ENCODE peak calls at places on chromosomes 13 and 19, in eight cellular contexts. One of them, this sample, is unnamed.

GRCh38 chr13:19862511-19863313 is 737 bp downstream of the ZMYM5 start:
- DNase-seq in amniotic epithelial cell: peak
- DNase-seq in breast epithelium: no peak
- DNase-seq in fibroblast of mammary gland: peak
- DNase-seq in ovary: no peak
- DNase-seq in endothelial cell: no peak
- DNase-seq in T-cell: peak
- DNase-seq in T-helper 1 cell: peak
- DNase-seq in this sample: peak

GRCh38 chr13:27770809-27771208 is 21.5 kb upstream of the GSX1 start:
- DNase-seq in amniotic epithelial cell: peak
- DNase-seq in breast epithelium: no peak
- DNase-seq in fibroblast of mammary gland: peak
- DNase-seq in ovary: no peak
- DNase-seq in endothelial cell: peak
- DNase-seq in T-cell: no peak
- DNase-seq in T-helper 1 cell: no peak
- DNase-seq in this sample: peak

GRCh38 chr13:98022210-98022609 is 68.7 kb downstream of the IPO5 start:
- DNase-seq in amniotic epithelial cell: peak
- DNase-seq in breast epithelium: peak
- DNase-seq in fibroblast of mammary gland: peak
- DNase-seq in ovary: no peak
- DNase-seq in endothelial cell: no peak
- DNase-seq in T-cell: no peak
- DNase-seq in T-helper 1 cell: no peak
- DNase-seq in this sample: peak

GRCh38 chr19:7348587-7349230 is at the start of gene ARHGEF18:
- DNase-seq in amniotic epithelial cell: no peak
- DNase-seq in breast epithelium: no peak
- DNase-seq in fibroblast of mammary gland: no peak
- DNase-seq in ovary: no peak
- DNase-seq in endothelial cell: no peak
- DNase-seq in T-cell: peak
- DNase-seq in T-helper 1 cell: peak
- DNase-seq in this sample: no peak

GRCh38 chr13:63075126-63075525 is 1659.5 kb upstream of the PCDH20 start:
- DNase-seq in amniotic epithelial cell: no peak
- DNase-seq in breast epithelium: no peak
- DNase-seq in fibroblast of mammary gland: no peak
- DNase-seq in ovary: no peak
- DNase-seq in endothelial cell: no peak
- DNase-seq in T-cell: no peak
- DNase-seq in T-helper 1 cell: no peak
- DNase-seq in this sample: no peak

GRCh38 chr19:54431255-54431838 is 16.1 kb downstream of the TTYH1 start:
- DNase-seq in amniotic epithelial cell: peak
- DNase-seq in breast epithelium: peak
- DNase-seq in fibroblast of mammary gland: peak
- DNase-seq in ovary: peak
- DNase-seq in endothelial cell: no peak
- DNase-seq in T-cell: no peak
- DNase-seq in T-helper 1 cell: no peak
- DNase-seq in this sample: no peak

GRCh38 chr13:32639502-32640105 is 53.4 kb downstream of the PDS5B start:
- DNase-seq in amniotic epithelial cell: peak
- DNase-seq in breast epithelium: peak
- DNase-seq in fibroblast of mammary gland: peak
- DNase-seq in ovary: peak
- DNase-seq in endothelial cell: peak
- DNase-seq in T-cell: peak
- DNase-seq in T-helper 1 cell: peak
- DNase-seq in this sample: peak

GRCh38 chr13:109146912-109147624 is 517.7 kb downstream of the MYO16 start:
- DNase-seq in amniotic epithelial cell: peak
- DNase-seq in breast epithelium: no peak
- DNase-seq in fibroblast of mammary gland: peak
- DNase-seq in ovary: no peak
- DNase-seq in endothelial cell: no peak
- DNase-seq in T-cell: no peak
- DNase-seq in T-helper 1 cell: no peak
- DNase-seq in this sample: no peak

GRCh38 chr13:94966380-94966779 is 254.0 kb upstream of the SOX21 start:
- DNase-seq in amniotic epithelial cell: no peak
- DNase-seq in breast epithelium: no peak
- DNase-seq in fibroblast of mammary gland: no peak
- DNase-seq in ovary: no peak
- DNase-seq in endothelial cell: no peak
- DNase-seq in T-cell: no peak
- DNase-seq in T-helper 1 cell: no peak
- DNase-seq in this sample: no peak

GRCh38 chr19:10478903-10479384 is 24.2 kb downstream of the KEAP1 start:
- DNase-seq in amniotic epithelial cell: peak
- DNase-seq in breast epithelium: peak
- DNase-seq in fibroblast of mammary gland: peak
- DNase-seq in ovary: peak
- DNase-seq in endothelial cell: peak
- DNase-seq in T-cell: peak
- DNase-seq in T-helper 1 cell: peak
- DNase-seq in this sample: peak

GRCh38 chr19:38853214-38853613 is 3.4 kb upstream of the HNRNPL start:
- DNase-seq in amniotic epithelial cell: no peak
- DNase-seq in breast epithelium: no peak
- DNase-seq in fibroblast of mammary gland: no peak
- DNase-seq in ovary: peak
- DNase-seq in endothelial cell: no peak
- DNase-seq in T-cell: no peak
- DNase-seq in T-helper 1 cell: no peak
- DNase-seq in this sample: no peak

GRCh38 chr13:65133094-65133493 is 2097.0 kb downstream of the PCDH9 start:
- DNase-seq in amniotic epithelial cell: no peak
- DNase-seq in breast epithelium: no peak
- DNase-seq in fibroblast of mammary gland: no peak
- DNase-seq in ovary: no peak
- DNase-seq in endothelial cell: no peak
- DNase-seq in T-cell: no peak
- DNase-seq in T-helper 1 cell: no peak
- DNase-seq in this sample: no peak

GRCh38 chr13:93714171-93714570 is 487.6 kb downstream of the GPC6 start:
- DNase-seq in amniotic epithelial cell: peak
- DNase-seq in breast epithelium: no peak
- DNase-seq in fibroblast of mammary gland: no peak
- DNase-seq in ovary: no peak
- DNase-seq in endothelial cell: no peak
- DNase-seq in T-cell: no peak
- DNase-seq in T-helper 1 cell: no peak
- DNase-seq in this sample: no peak

GRCh38 chr19:46357846-46358583 is 11.1 kb downstream of the PPP5C start:
- DNase-seq in amniotic epithelial cell: no peak
- DNase-seq in breast epithelium: no peak
- DNase-seq in fibroblast of mammary gland: peak
- DNase-seq in ovary: no peak
- DNase-seq in endothelial cell: no peak
- DNase-seq in T-cell: no peak
- DNase-seq in T-helper 1 cell: no peak
- DNase-seq in this sample: peak

GRCh38 chr13:30572859-30573275 is 44.9 kb upstream of the USPL1 start:
- DNase-seq in amniotic epithelial cell: peak
- DNase-seq in breast epithelium: no peak
- DNase-seq in fibroblast of mammary gland: peak
- DNase-seq in ovary: no peak
- DNase-seq in endothelial cell: no peak
- DNase-seq in T-cell: no peak
- DNase-seq in T-helper 1 cell: no peak
- DNase-seq in this sample: peak

GRCh38 chr13:34347784-34348573 is 530.0 kb downstream of the RFC3 start:
- DNase-seq in amniotic epithelial cell: no peak
- DNase-seq in breast epithelium: peak
- DNase-seq in fibroblast of mammary gland: no peak
- DNase-seq in ovary: no peak
- DNase-seq in endothelial cell: no peak
- DNase-seq in T-cell: no peak
- DNase-seq in T-helper 1 cell: no peak
- DNase-seq in this sample: no peak

GRCh38 chr19:11797491-11797890 is 832 bp upstream of the ZNF491 start:
- DNase-seq in amniotic epithelial cell: peak
- DNase-seq in breast epithelium: peak
- DNase-seq in fibroblast of mammary gland: peak
- DNase-seq in ovary: peak
- DNase-seq in endothelial cell: peak
- DNase-seq in T-cell: peak
- DNase-seq in T-helper 1 cell: peak
- DNase-seq in this sample: peak

GRCh38 chr13:49298903-49299605 is 51.3 kb downstream of the CDADC1 start:
- DNase-seq in amniotic epithelial cell: no peak
- DNase-seq in breast epithelium: peak
- DNase-seq in fibroblast of mammary gland: no peak
- DNase-seq in ovary: no peak
- DNase-seq in endothelial cell: no peak
- DNase-seq in T-cell: no peak
- DNase-seq in T-helper 1 cell: no peak
- DNase-seq in this sample: no peak

GRCh38 chr13:108326318-108326717 is 56.8 kb downstream of the TNFSF13B start:
- DNase-seq in amniotic epithelial cell: no peak
- DNase-seq in breast epithelium: no peak
- DNase-seq in fibroblast of mammary gland: no peak
- DNase-seq in ovary: no peak
- DNase-seq in endothelial cell: no peak
- DNase-seq in T-cell: no peak
- DNase-seq in T-helper 1 cell: no peak
- DNase-seq in this sample: peak

GRCh38 chr19:30344446-30345425 is 27.4 kb upstream of the ZNF536 start:
- DNase-seq in amniotic epithelial cell: no peak
- DNase-seq in breast epithelium: no peak
- DNase-seq in fibroblast of mammary gland: no peak
- DNase-seq in ovary: no peak
- DNase-seq in endothelial cell: no peak
- DNase-seq in T-cell: no peak
- DNase-seq in T-helper 1 cell: no peak
- DNase-seq in this sample: no peak

GRCh38 chr13:21218351-21219043 is 42.0 kb downstream of the MRPL57 start:
- DNase-seq in amniotic epithelial cell: no peak
- DNase-seq in breast epithelium: no peak
- DNase-seq in fibroblast of mammary gland: no peak
- DNase-seq in ovary: no peak
- DNase-seq in endothelial cell: no peak
- DNase-seq in T-cell: no peak
- DNase-seq in T-helper 1 cell: no peak
- DNase-seq in this sample: no peak

GRCh38 chr19:7540761-7541480 is 5.4 kb downstream of the PNPLA6 start:
- DNase-seq in amniotic epithelial cell: peak
- DNase-seq in breast epithelium: no peak
- DNase-seq in fibroblast of mammary gland: peak
- DNase-seq in ovary: no peak
- DNase-seq in endothelial cell: no peak
- DNase-seq in T-cell: no peak
- DNase-seq in T-helper 1 cell: no peak
- DNase-seq in this sample: peak

This sample was measured in cardiac muscle cell.